ENCODE peak calls at places on chromosomes 2 and 18, in seven cellular contexts. One of them, this sample, is unnamed.

GRCh38 chr18:3380384-3380961 is 69.5 kb upstream of the TGIF1 start:
- DNase-seq in effector memory CD4-positive, alpha-beta T cell: no peak
- DNase-seq in neuronal stem cell: no peak
- DNase-seq in ovary: no peak
- DNase-seq in GM12878: no peak
- DNase-seq in CD8-positive, alpha-beta T cell: no peak
- DNase-seq in HepG2: no peak
- DNase-seq in this sample: no peak

GRCh38 chr2:175004730-175004979 is 526 bp downstream of the CHN1 start:
- DNase-seq in GM12878: no peak
- DNase-seq in effector memory CD4-positive, alpha-beta T cell: no peak
- DNase-seq in ovary: no peak
- DNase-seq in neuronal stem cell: no peak
- DNase-seq in HepG2: no peak
- DNase-seq in CD8-positive, alpha-beta T cell: no peak
- DNase-seq in this sample: no peak

GRCh38 chr2:207315131-207315530 is 149.4 kb upstream of the KLF7 start:
- DNase-seq in GM12878: no peak
- DNase-seq in effector memory CD4-positive, alpha-beta T cell: no peak
- DNase-seq in ovary: no peak
- DNase-seq in neuronal stem cell: no peak
- DNase-seq in CD8-positive, alpha-beta T cell: no peak
- DNase-seq in HepG2: no peak
- DNase-seq in this sample: no peak

GRCh38 chr2:70258532-70258875 is 567 bp downstream of the PCYOX1 start:
- DNase-seq in effector memory CD4-positive, alpha-beta T cell: no peak
- DNase-seq in neuronal stem cell: peak
- DNase-seq in HepG2: peak
- DNase-seq in GM12878: no peak
- DNase-seq in ovary: peak
- DNase-seq in CD8-positive, alpha-beta T cell: no peak
- DNase-seq in this sample: no peak

GRCh38 chr2:229660951-229661350 is 53.4 kb downstream of the DNER start:
- DNase-seq in GM12878: no peak
- DNase-seq in effector memory CD4-positive, alpha-beta T cell: no peak
- DNase-seq in ovary: no peak
- DNase-seq in CD8-positive, alpha-beta T cell: no peak
- DNase-seq in HepG2: no peak
- DNase-seq in neuronal stem cell: no peak
- DNase-seq in this sample: no peak

GRCh38 chr18:50653402-50654093 is 93.7 kb downstream of the MAPK4 start:
- DNase-seq in CD8-positive, alpha-beta T cell: no peak
- DNase-seq in GM12878: no peak
- DNase-seq in HepG2: no peak
- DNase-seq in ovary: peak
- DNase-seq in neuronal stem cell: no peak
- DNase-seq in effector memory CD4-positive, alpha-beta T cell: no peak
- DNase-seq in this sample: no peak

GRCh38 chr2:18792226-18792629 is 202.9 kb upstream of the NT5C1B start:
- DNase-seq in effector memory CD4-positive, alpha-beta T cell: no peak
- DNase-seq in CD8-positive, alpha-beta T cell: no peak
- DNase-seq in GM12878: no peak
- DNase-seq in neuronal stem cell: no peak
- DNase-seq in ovary: no peak
- DNase-seq in HepG2: no peak
- DNase-seq in this sample: no peak

GRCh38 chr2:7467782-7468447 is 550.7 kb downstream of the RNF144A start:
- DNase-seq in CD8-positive, alpha-beta T cell: peak
- DNase-seq in HepG2: no peak
- DNase-seq in neuronal stem cell: no peak
- DNase-seq in ovary: no peak
- DNase-seq in effector memory CD4-positive, alpha-beta T cell: peak
- DNase-seq in GM12878: no peak
- DNase-seq in this sample: no peak

GRCh38 chr2:106982350-106982749 is 96.4 kb upstream of the ST6GAL2 start:
- DNase-seq in CD8-positive, alpha-beta T cell: no peak
- DNase-seq in ovary: no peak
- DNase-seq in effector memory CD4-positive, alpha-beta T cell: no peak
- DNase-seq in neuronal stem cell: no peak
- DNase-seq in HepG2: no peak
- DNase-seq in GM12878: no peak
- DNase-seq in this sample: no peak

GRCh38 chr2:174332607-174333001 is 2.1 kb upstream of the SP9 start:
- DNase-seq in ovary: no peak
- DNase-seq in neuronal stem cell: no peak
- DNase-seq in GM12878: no peak
- DNase-seq in HepG2: no peak
- DNase-seq in effector memory CD4-positive, alpha-beta T cell: no peak
- DNase-seq in CD8-positive, alpha-beta T cell: no peak
- DNase-seq in this sample: no peak

GRCh38 chr2:183543731-183544130 is 419.5 kb downstream of the NUP35 start:
- DNase-seq in effector memory CD4-positive, alpha-beta T cell: no peak
- DNase-seq in HepG2: no peak
- DNase-seq in GM12878: peak
- DNase-seq in neuronal stem cell: no peak
- DNase-seq in ovary: no peak
- DNase-seq in CD8-positive, alpha-beta T cell: no peak
- DNase-seq in this sample: no peak

GRCh38 chr2:47041065-47041464 is 114.0 kb downstream of the STPG4 start:
- DNase-seq in neuronal stem cell: no peak
- DNase-seq in effector memory CD4-positive, alpha-beta T cell: no peak
- DNase-seq in HepG2: no peak
- DNase-seq in GM12878: no peak
- DNase-seq in CD8-positive, alpha-beta T cell: no peak
- DNase-seq in ovary: peak
- DNase-seq in this sample: no peak

GRCh38 chr2:152743004-152743403 is 24.6 kb downstream of the ARL6IP6 start:
- DNase-seq in ovary: no peak
- DNase-seq in neuronal stem cell: no peak
- DNase-seq in HepG2: peak
- DNase-seq in effector memory CD4-positive, alpha-beta T cell: no peak
- DNase-seq in CD8-positive, alpha-beta T cell: no peak
- DNase-seq in GM12878: no peak
- DNase-seq in this sample: no peak

GRCh38 chr2:72214429-72215143 is 66.9 kb upstream of the CYP26B1 start:
- DNase-seq in ovary: no peak
- DNase-seq in neuronal stem cell: no peak
- DNase-seq in CD8-positive, alpha-beta T cell: no peak
- DNase-seq in effector memory CD4-positive, alpha-beta T cell: no peak
- DNase-seq in HepG2: peak
- DNase-seq in GM12878: no peak
- DNase-seq in this sample: no peak

GRCh38 chr18:3148930-3149535 is 70.7 kb downstream of the MYOM1 start:
- DNase-seq in GM12878: no peak
- DNase-seq in CD8-positive, alpha-beta T cell: no peak
- DNase-seq in effector memory CD4-positive, alpha-beta T cell: no peak
- DNase-seq in ovary: no peak
- DNase-seq in neuronal stem cell: no peak
- DNase-seq in HepG2: no peak
- DNase-seq in this sample: no peak

GRCh38 chr18:5962362-5962761 is 67.0 kb upstream of the TMEM200C start:
- DNase-seq in GM12878: no peak
- DNase-seq in CD8-positive, alpha-beta T cell: no peak
- DNase-seq in HepG2: no peak
- DNase-seq in ovary: no peak
- DNase-seq in neuronal stem cell: no peak
- DNase-seq in effector memory CD4-positive, alpha-beta T cell: no peak
- DNase-seq in this sample: no peak

GRCh38 chr2:180573951-180574350 is 406.5 kb upstream of the UBE2E3 start:
- DNase-seq in ovary: no peak
- DNase-seq in effector memory CD4-positive, alpha-beta T cell: no peak
- DNase-seq in CD8-positive, alpha-beta T cell: no peak
- DNase-seq in neuronal stem cell: no peak
- DNase-seq in GM12878: no peak
- DNase-seq in HepG2: no peak
- DNase-seq in this sample: no peak

GRCh38 chr2:209189893-209190292 is 234.0 kb upstream of the MAP2 start:
- DNase-seq in GM12878: no peak
- DNase-seq in CD8-positive, alpha-beta T cell: no peak
- DNase-seq in effector memory CD4-positive, alpha-beta T cell: no peak
- DNase-seq in HepG2: no peak
- DNase-seq in ovary: no peak
- DNase-seq in neuronal stem cell: no peak
- DNase-seq in this sample: no peak

GRCh38 chr2:206086683-206087350 is 843 bp upstream of the INO80D start:
- DNase-seq in HepG2: peak
- DNase-seq in ovary: no peak
- DNase-seq in neuronal stem cell: no peak
- DNase-seq in GM12878: no peak
- DNase-seq in effector memory CD4-positive, alpha-beta T cell: no peak
- DNase-seq in CD8-positive, alpha-beta T cell: no peak
- DNase-seq in this sample: no peak

GRCh38 chr2:67304300-67304890 is 92.7 kb upstream of the ETAA1 start:
- DNase-seq in CD8-positive, alpha-beta T cell: no peak
- DNase-seq in effector memory CD4-positive, alpha-beta T cell: no peak
- DNase-seq in ovary: no peak
- DNase-seq in GM12878: no peak
- DNase-seq in neuronal stem cell: no peak
- DNase-seq in HepG2: no peak
- DNase-seq in this sample: no peak

GRCh38 chr2:128369626-128370467 is 51.2 kb upstream of the HS6ST1 start:
- DNase-seq in GM12878: no peak
- DNase-seq in effector memory CD4-positive, alpha-beta T cell: no peak
- DNase-seq in CD8-positive, alpha-beta T cell: no peak
- DNase-seq in neuronal stem cell: peak
- DNase-seq in HepG2: no peak
- DNase-seq in ovary: no peak
- DNase-seq in this sample: no peak

GRCh38 chr2:48531141-48531648 is 1.2 kb downstream of the STON1 start:
- DNase-seq in ovary: peak
- DNase-seq in effector memory CD4-positive, alpha-beta T cell: no peak
- DNase-seq in CD8-positive, alpha-beta T cell: no peak
- DNase-seq in GM12878: no peak
- DNase-seq in HepG2: peak
- DNase-seq in neuronal stem cell: peak
- DNase-seq in this sample: no peak

GRCh38 chr2:182031956-182032355 is 46.3 kb downstream of the PPP1R1C start:
- DNase-seq in HepG2: no peak
- DNase-seq in ovary: no peak
- DNase-seq in CD8-positive, alpha-beta T cell: no peak
- DNase-seq in effector memory CD4-positive, alpha-beta T cell: no peak
- DNase-seq in GM12878: no peak
- DNase-seq in neuronal stem cell: no peak
- DNase-seq in this sample: no peak

GRCh38 chr2:135947483-135947882 is 37.9 kb downstream of the DARS1 start:
- DNase-seq in effector memory CD4-positive, alpha-beta T cell: no peak
- DNase-seq in ovary: no peak
- DNase-seq in neuronal stem cell: no peak
- DNase-seq in GM12878: no peak
- DNase-seq in HepG2: no peak
- DNase-seq in CD8-positive, alpha-beta T cell: no peak
- DNase-seq in this sample: no peak

GRCh38 chr2:135948141-135948540 is 37.3 kb downstream of the DARS1 start:
- DNase-seq in CD8-positive, alpha-beta T cell: no peak
- DNase-seq in GM12878: no peak
- DNase-seq in effector memory CD4-positive, alpha-beta T cell: no peak
- DNase-seq in HepG2: no peak
- DNase-seq in ovary: no peak
- DNase-seq in neuronal stem cell: no peak
- DNase-seq in this sample: no peak

GRCh38 chr2:135945521-135945920 is 39.9 kb downstream of the DARS1 start:
- DNase-seq in ovary: no peak
- DNase-seq in neuronal stem cell: no peak
- DNase-seq in CD8-positive, alpha-beta T cell: no peak
- DNase-seq in GM12878: no peak
- DNase-seq in effector memory CD4-positive, alpha-beta T cell: no peak
- DNase-seq in HepG2: no peak
- DNase-seq in this sample: no peak

GRCh38 chr2:135951071-135951583 is 34.3 kb downstream of the DARS1 start:
- DNase-seq in HepG2: no peak
- DNase-seq in CD8-positive, alpha-beta T cell: no peak
- DNase-seq in GM12878: no peak
- DNase-seq in ovary: peak
- DNase-seq in effector memory CD4-positive, alpha-beta T cell: no peak
- DNase-seq in neuronal stem cell: no peak
- DNase-seq in this sample: no peak

DNA sequence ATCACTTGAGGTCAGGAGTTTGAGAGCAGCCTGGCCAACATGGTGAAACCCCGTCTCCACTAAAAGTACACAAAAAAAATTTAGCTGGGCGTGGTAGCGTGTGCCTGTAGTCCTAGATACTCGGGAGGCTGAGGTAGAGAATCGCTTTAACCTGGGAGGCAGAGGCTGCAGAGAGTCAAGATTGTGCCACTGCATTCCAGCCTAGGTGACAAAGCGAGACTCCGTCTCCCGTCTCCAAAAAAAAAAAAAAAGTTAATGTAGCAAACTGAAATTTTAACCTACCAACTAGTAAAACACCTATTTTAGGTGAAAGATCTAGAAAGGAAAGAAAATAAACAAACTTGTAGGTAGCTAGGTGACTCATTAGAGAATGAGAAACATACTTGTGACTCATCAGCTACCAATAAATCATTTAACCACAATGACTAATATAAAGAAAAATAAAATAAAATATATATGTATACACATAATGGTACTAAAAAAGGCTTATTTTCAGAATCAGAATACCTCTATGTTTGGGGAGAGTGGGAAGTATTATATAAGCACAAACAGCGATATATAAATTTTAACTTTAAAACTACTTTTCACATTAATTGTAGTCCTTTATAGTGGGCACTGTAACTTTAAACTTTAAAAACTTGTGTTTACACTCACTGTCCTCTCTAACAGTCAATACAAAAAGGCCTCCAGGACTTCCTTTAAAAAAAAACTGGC is 36.6 kb downstream of the DARS1 start:
- DNase-seq in neuronal stem cell: no peak
- DNase-seq in GM12878: no peak
- DNase-seq in ovary: no peak
- DNase-seq in effector memory CD4-positive, alpha-beta T cell: peak
- DNase-seq in CD8-positive, alpha-beta T cell: peak
- DNase-seq in HepG2: no peak
- DNase-seq in this sample: no peak
- H3K4me3 ChIP-seq in neuronal stem cell: no peak
- H3K4me3 ChIP-seq in GM12878: no peak
- H3K4me3 ChIP-seq in ovary: no peak
- H3K4me3 ChIP-seq in effector memory CD4-positive, alpha-beta T cell: peak
- H3K4me3 ChIP-seq in CD8-positive, alpha-beta T cell: no peak
- H3K4me3 ChIP-seq in HepG2: no peak
- H3K4me3 ChIP-seq in this sample: no peak

GRCh38 chr18:7750966-7751365 is 183.8 kb downstream of the PTPRM start:
- DNase-seq in effector memory CD4-positive, alpha-beta T cell: no peak
- DNase-seq in neuronal stem cell: no peak
- DNase-seq in ovary: no peak
- DNase-seq in GM12878: no peak
- DNase-seq in CD8-positive, alpha-beta T cell: no peak
- DNase-seq in HepG2: peak
- DNase-seq in this sample: no peak
- H3K4me3 ChIP-seq in effector memory CD4-positive, alpha-beta T cell: no peak
- H3K4me3 ChIP-seq in neuronal stem cell: no peak
- H3K4me3 ChIP-seq in ovary: no peak
- H3K4me3 ChIP-seq in GM12878: no peak
- H3K4me3 ChIP-seq in CD8-positive, alpha-beta T cell: no peak
- H3K4me3 ChIP-seq in HepG2: no peak
- H3K4me3 ChIP-seq in this sample: no peak

GRCh38 chr2:144453486-144454158 is 66.3 kb downstream of the ZEB2 start:
- DNase-seq in effector memory CD4-positive, alpha-beta T cell: no peak
- DNase-seq in neuronal stem cell: no peak
- DNase-seq in GM12878: no peak
- DNase-seq in HepG2: no peak
- DNase-seq in ovary: no peak
- DNase-seq in CD8-positive, alpha-beta T cell: no peak
- DNase-seq in this sample: no peak
- H3K4me3 ChIP-seq in effector memory CD4-positive, alpha-beta T cell: no peak
- H3K4me3 ChIP-seq in neuronal stem cell: no peak
- H3K4me3 ChIP-seq in GM12878: no peak
- H3K4me3 ChIP-seq in HepG2: no peak
- H3K4me3 ChIP-seq in ovary: no peak
- H3K4me3 ChIP-seq in CD8-positive, alpha-beta T cell: no peak
- H3K4me3 ChIP-seq in this sample: no peak

GRCh38 chr18:22199005-22199404 is 29.6 kb downstream of the GATA6 start:
- DNase-seq in neuronal stem cell: no peak
- DNase-seq in GM12878: no peak
- DNase-seq in ovary: no peak
- DNase-seq in effector memory CD4-positive, alpha-beta T cell: no peak
- DNase-seq in CD8-positive, alpha-beta T cell: no peak
- DNase-seq in HepG2: no peak
- DNase-seq in this sample: no peak
- H3K4me3 ChIP-seq in neuronal stem cell: no peak
- H3K4me3 ChIP-seq in GM12878: no peak
- H3K4me3 ChIP-seq in ovary: no peak
- H3K4me3 ChIP-seq in effector memory CD4-positive, alpha-beta T cell: no peak
- H3K4me3 ChIP-seq in CD8-positive, alpha-beta T cell: no peak
- H3K4me3 ChIP-seq in HepG2: no peak
- H3K4me3 ChIP-seq in this sample: no peak